ENCODE peak calls at places on chromosomes 13 and 19, in six cellular contexts. Z is A549, F is heart right ventricle, Y is RWPE1, T is lower lobe of right lung, A is testis. O is an unnamed sample.

GRCh38 chr13:98258226-98258625 is 81.2 kb upstream of the RNF113B start:
- DNase-seq in T (no peak), A (no peak), Y (no peak), Z (no peak), F (no peak), O (no peak)

GRCh38 chr13:20192470-20193141 is at the start of gene GJB2:
- DNase-seq in Z (no peak), T (no peak), A (no peak), Y (peak; percentile 54), F (peak; percentile 23), O (no peak)

GRCh38 chr13:49791753-49792549 is 531 bp downstream of the KPNA3 start:
- DNase-seq in T (peak; percentile 71), Z (no peak), Y (peak; percentile 37), A (peak; percentile 61), F (peak; percentile 56), O (peak; percentile 39)

GRCh38 chr19:23709347-23709746 is 22.3 kb upstream of the ZNF675 start:
- DNase-seq in F (no peak), Y (no peak), A (no peak), Z (no peak), T (no peak), O (no peak)

GRCh38 chr13:36954542-36954941 is 34.5 kb upstream of the SMAD9 start:
- DNase-seq in T (no peak), Z (no peak), F (no peak), A (no peak), Y (no peak), O (no peak)

GRCh38 chr19:38183227-38183914 is 40.7 kb downstream of the DPF1 start:
- DNase-seq in F (peak; percentile 65), A (peak; percentile 71), Z (no peak), Y (no peak), T (no peak), O (peak; percentile 22)

GRCh38 chr13:95643471-95643813 is 1.1 kb downstream of the DZIP1 start:
- DNase-seq in F (no peak), A (peak; percentile 19), Y (peak; percentile 16), Z (no peak), T (no peak), O (peak; percentile 27)

GRCh38 chr13:78750735-78751134 is 91.8 kb upstream of the OBI1 start:
- DNase-seq in A (no peak), T (no peak), Y (no peak), F (no peak), Z (no peak), O (no peak)

GRCh38 chr13:113426591-113426986 is 26.7 kb downstream of the ADPRHL1 start:
- DNase-seq in Z (no peak), A (no peak), Y (no peak), F (no peak), T (no peak), O (no peak)

GRCh38 chr19:13100031-13100588 is 2.5 kb downstream of the LYL1 start:
- DNase-seq in Y (no peak), A (no peak), F (no peak), T (no peak), Z (no peak), O (no peak)

GRCh38 chr19:16463991-16464575 is 7.7 kb downstream of the EPS15L1 start:
- DNase-seq in Z (no peak), A (no peak), Y (no peak), T (no peak), F (no peak), O (peak; percentile 69)

GRCh38 chr19:46624958-46625661 is at the start of gene PTGIR:
- DNase-seq in Z (no peak), A (peak; percentile 48), F (peak; percentile 78), Y (no peak), T (no peak), O (peak; percentile 29)

GRCh38 chr19:38417544-38418506 is 8.2 kb downstream of the RASGRP4 start:
- DNase-seq in F (peak; percentile 67), A (peak; percentile 54), T (peak; percentile 88), Z (peak; percentile 92), Y (peak; percentile 54), O (no peak)

GRCh38 chr13:85371254-85371653 is 428.0 kb downstream of the SLITRK6 start:
- DNase-seq in T (no peak), F (no peak), Y (no peak), Z (no peak), A (no peak), O (no peak)

GRCh38 chr19:50559636-50560035 is 8.6 kb downstream of the LRRC4B start:
- DNase-seq in A (no peak), Z (no peak), T (no peak), F (no peak), Y (no peak), O (no peak)

GRCh38 chr13:47484564-47484963 is 516.5 kb downstream of the SUCLA2 start:
- DNase-seq in A (no peak), Y (no peak), Z (no peak), T (no peak), F (no peak), O (peak; percentile 87)

GRCh38 chr19:20238025-20238623 is 71.1 kb downstream of the ZNF486 start:
- DNase-seq in Y (peak; percentile 10), A (peak; percentile 97), Z (no peak), F (peak; percentile 90), T (peak; percentile 83), O (peak; percentile 95)

GRCh38 chr19:19040417-19040816 is 7.0 kb downstream of the ARMC6 start:
- DNase-seq in T (peak; percentile 68), Z (no peak), Y (no peak), F (no peak), A (peak; percentile 68), O (peak; percentile 68)

GRCh38 chr13:25286308-25286968 is 850 bp downstream of the MTMR6 start:
- DNase-seq in Z (no peak), T (no peak), A (peak; percentile 61), F (no peak), Y (peak; percentile 17), O (peak; percentile 47)

GRCh38 chr19:8396563-8397203 is 6.5 kb downstream of the RAB11B start:
- DNase-seq in Y (peak; percentile 17), T (peak; percentile 79), F (peak; percentile 79), Z (peak; percentile 38), A (peak; percentile 68), O (peak; percentile 64)

GRCh38 chr13:31945202-31945978 is 86.2 kb upstream of the FRY start:
- DNase-seq in T (peak; percentile 81), Z (no peak), F (peak; percentile 61), Y (peak; percentile 76), A (peak; percentile 38), O (peak; percentile 60)

DNA sequence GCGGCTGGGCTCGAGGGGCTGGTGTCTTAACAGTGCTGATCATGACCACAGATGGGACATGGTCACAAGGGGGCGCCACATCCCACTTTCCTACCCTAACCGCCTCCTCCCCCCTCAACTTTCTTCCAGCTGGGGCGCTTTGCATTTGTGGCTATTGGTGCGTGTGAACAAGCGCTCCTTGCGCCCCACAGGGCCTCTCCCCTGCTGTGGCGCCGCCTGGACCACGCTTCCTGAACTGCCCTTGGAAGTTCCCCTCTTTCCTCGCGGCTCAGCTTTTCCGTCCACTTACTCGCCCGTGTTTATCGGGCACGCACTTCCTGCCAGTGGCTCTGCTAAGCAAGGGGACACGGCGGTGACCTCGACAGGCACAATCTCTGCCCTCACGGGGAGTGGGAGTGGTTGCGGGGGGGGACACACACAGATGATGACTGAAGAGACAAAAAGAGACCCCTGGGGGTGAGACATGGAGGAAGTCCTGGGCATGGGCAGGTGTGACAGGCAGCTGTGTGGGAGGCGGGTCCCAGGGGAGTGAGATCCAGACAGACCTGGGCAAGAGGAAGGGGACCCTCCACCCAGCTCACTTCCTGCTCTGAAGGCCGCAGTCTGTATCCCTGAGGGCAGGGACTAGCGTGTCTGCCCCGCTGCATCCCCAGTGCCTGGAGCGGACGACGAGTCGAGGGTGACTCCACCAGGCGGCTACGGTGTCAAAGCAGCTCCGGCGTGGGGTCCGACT is 40.3 kb downstream of the ZNF787 start:
- DNase-seq in T (peak; percentile 87), F (peak; percentile 86), Y (peak; percentile 44), Z (peak; percentile 48), A (peak; percentile 90), O (peak; percentile 85)
- TF ChIP-seq CTCF in T (peak; percentile 53), F (peak; percentile 65), Y (no peak), Z (peak; percentile 17), A (peak; percentile 37), O (peak; percentile 74)

DNA sequence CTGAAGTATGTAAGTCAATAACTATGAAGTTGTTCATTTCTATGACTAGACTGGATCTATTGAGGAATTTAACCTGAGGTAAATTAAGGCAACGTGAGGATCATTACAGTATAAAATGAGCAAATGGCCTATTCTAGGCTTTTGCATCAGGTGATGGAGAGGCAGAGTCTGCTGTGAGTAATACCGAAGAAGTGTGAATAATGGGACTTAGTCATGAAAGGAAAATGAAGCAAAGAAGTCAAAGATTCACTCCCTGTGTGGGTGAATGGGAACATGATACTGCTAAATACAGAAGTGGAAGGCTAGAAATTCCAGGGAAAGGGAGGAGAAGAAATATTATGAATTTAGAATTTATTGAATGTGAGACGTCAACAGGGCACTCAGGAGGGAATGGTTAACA is 774.1 kb downstream of the LIG4 start:
- DNase-seq in T (no peak), F (no peak), Y (peak; percentile 11), Z (no peak), A (no peak), O (peak; percentile 70)
- H3K27ac ChIP-seq in T (no peak overlapping the region), F (no peak overlapping the region), Y (no peak overlapping the region), Z (no peak overlapping the region), A (no peak overlapping the region), O (peak overlapping the region; percentile 53)

DNA sequence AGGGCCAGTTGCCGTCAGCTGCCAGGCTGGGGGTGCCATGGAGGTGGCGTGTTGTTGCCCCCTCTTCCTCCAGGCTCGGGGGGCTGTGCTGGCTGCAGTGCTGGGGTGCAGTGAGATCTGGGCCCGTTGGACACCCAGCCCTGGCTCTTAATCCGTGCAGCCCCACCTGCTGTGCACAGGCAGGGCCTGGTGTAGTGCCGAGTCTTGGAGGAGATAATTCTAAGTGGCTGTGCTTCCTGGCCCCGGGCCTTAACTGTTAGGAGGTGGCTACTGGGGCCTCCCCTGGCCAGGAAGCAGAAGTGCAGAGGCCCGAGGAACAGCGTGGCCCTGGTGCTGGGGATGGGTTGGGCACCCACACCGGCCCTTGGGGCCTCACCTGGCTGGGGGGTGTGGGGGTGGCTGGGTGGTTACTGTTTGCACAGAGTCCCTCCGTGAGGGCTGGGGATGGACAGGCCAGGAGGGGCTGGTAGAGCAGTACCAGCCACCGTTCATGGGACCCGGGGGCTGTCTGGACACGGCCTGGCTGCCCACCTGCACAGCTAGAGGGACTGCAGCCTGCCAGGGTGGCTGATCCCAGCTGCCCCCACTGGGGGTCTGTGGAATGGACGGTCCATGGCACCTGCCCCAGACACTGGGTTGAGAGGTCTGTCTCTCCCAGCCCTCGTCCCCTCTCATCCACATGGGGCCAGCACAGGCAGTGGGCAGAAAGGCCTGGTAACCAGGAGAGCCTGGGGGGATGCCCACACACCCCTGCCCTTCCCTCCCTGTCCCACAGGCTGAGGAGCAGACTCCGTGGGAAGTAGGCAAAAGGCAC is 3.3 kb downstream of the GPX4 start:
- DNase-seq in A (no peak), F (no peak), Y (peak; percentile 42), T (no peak), Z (no peak), O (no peak)
- TF ChIP-seq CTCF in A (no peak), F (no peak), Y (peak; percentile 21), T (no peak), Z (no peak), O (peak; percentile 43)

GRCh38 chr19:17520865-17521264 is 9.4 kb downstream of the PGLS start:
- DNase-seq in F (no peak), Z (no peak), Y (no peak), T (no peak), A (no peak), O (no peak)

GRCh38 chr19:17517898-17518297 is 6.4 kb downstream of the PGLS start:
- DNase-seq in A (no peak), T (no peak), Y (no peak), Z (no peak), F (no peak), O (no peak)

GRCh38 chr19:17515408-17516149 is 4.1 kb downstream of the PGLS start:
- DNase-seq in Z (no peak), F (no peak), Y (no peak), A (no peak), T (no peak), O (no peak)

GRCh38 chr19:17522988-17523872 is 11.8 kb downstream of the PGLS start:
- DNase-seq in A (peak; percentile 44), Y (no peak), Z (no peak), F (peak; percentile 41), T (peak; percentile 85), O (no peak)

GRCh38 chr19:17519967-17520366 is 8.5 kb downstream of the PGLS start:
- DNase-seq in T (no peak), Z (no peak), A (no peak), Y (no peak), F (no peak), O (no peak)
- H3K27ac ChIP-seq in T (no peak overlapping the region), Z (no peak overlapping the region), A (no peak overlapping the region), Y (peak overlapping the region; percentile 11), F (no peak overlapping the region), O (no peak overlapping the region)

O was measured in brain microvascular endothelial cell.